ENCODE peak calls at places on chromosomes 6 and 20, in four cellular contexts. Y is aorta, S is NCI-H1092 treated with DMSO at 0.1 percent for 48 hours, Z is cardiac septum. I is an unnamed sample.

GRCh38 chr6:132060591-132060990 is 109.4 kb upstream of the CCN2 start:
- DNase-seq in Y (no peak), S (no peak), Z (no peak), I (peak)

GRCh38 chr20:64080813-64081619 is 1.1 kb downstream of the OPRL1 start:
- DNase-seq in Y (no peak), S (no peak), Z (no peak), I (no peak)

GRCh38 chr20:7497985-7498384 is 442.3 kb downstream of the HAO1 start:
- DNase-seq in Y (no peak), S (no peak), Z (no peak), I (peak)

GRCh38 chr6:14964486-14964885 is 281.4 kb upstream of the JARID2 start:
- DNase-seq in Y (no peak), S (no peak), Z (no peak), I (no peak)

GRCh38 chr6:73452107-73452461 is at the start of gene CGAS:
- DNase-seq in Y (peak), S (no peak), Z (peak), I (peak)

GRCh38 chr6:160000280-160000704 is 31.4 kb downstream of the IGF2R start:
- DNase-seq in Y (no peak), S (no peak), Z (no peak), I (no peak)

GRCh38 chr6:36605560-36606391 is 11.6 kb downstream of the SRSF3 start:
- DNase-seq in Y (no peak), S (no peak), Z (no peak), I (no peak)

GRCh38 chr6:126682440-126682839 is 342.5 kb downstream of the CENPW start:
- DNase-seq in Y (no peak), S (no peak), Z (no peak), I (peak)

GRCh38 chr6:17585766-17586502 is 14.2 kb upstream of the FAM8A1 start:
- DNase-seq in Y (no peak), S (no peak), Z (no peak), I (no peak)

GRCh38 chr6:1524040-1524480 is 85.7 kb upstream of the FOXC1 start:
- DNase-seq in Y (peak), S (no peak), Z (peak), I (peak)

GRCh38 chr6:16774437-16774836 is 13.2 kb upstream of the ATXN1 start:
- DNase-seq in Y (no peak), S (no peak), Z (no peak), I (no peak)

I was measured in AG10803.